ENCODE peak calls at places on chromosomes 13 and 19, in six cellular contexts. Q, X, D, H, A and T are unnamed samples. For H3K9me3, the result is how much of the 10 kb centered on the place peaks cover.

GRCh38 chr19:57708641-57709354 is at the start of gene ZNF154:
- DNase-seq in Q (no peak), X (peak), D (peak), H (peak), A (peak), T (no peak)

GRCh38 chr13:32426191-32426980 is 1.5 kb downstream of the N4BP2L1 start:
- DNase-seq in Q (no peak), X (no peak), D (peak), H (peak), A (no peak), T (no peak)

GRCh38 chr13:42114912-42115311 is 66.5 kb downstream of the DGKH start:
- DNase-seq in Q (peak), X (no peak), D (no peak), H (no peak), A (no peak), T (no peak)

GRCh38 chr13:99656092-99656745 is 154.9 kb downstream of the TM9SF2 start:
- DNase-seq in Q (peak), X (peak), D (peak), H (peak), A (peak), T (peak)

GRCh38 chr13:49428041-49428763 is 15.7 kb downstream of the CAB39L start:
- DNase-seq in Q (no peak), X (no peak), D (no peak), H (no peak), A (peak), T (no peak)

GRCh38 chr13:47188802-47189201 is 291.9 kb upstream of the HTR2A start:
- DNase-seq in Q (peak), X (no peak), D (no peak), H (no peak), A (no peak), T (no peak)

GRCh38 chr19:17560205-17560595 is 4.8 kb downstream of the COLGALT1 start:
- DNase-seq in Q (no peak), X (peak), D (no peak), H (no peak), A (no peak), T (no peak)

GRCh38 chr19:50717891-50718254 is 1.7 kb downstream of the SHANK1 start:
- DNase-seq in Q (no peak), X (no peak), D (no peak), H (no peak), A (no peak), T (no peak)

GRCh38 chr13:30204564-30204963 is 102.8 kb downstream of the KATNAL1 start:
- DNase-seq in Q (no peak), X (no peak), D (no peak), H (no peak), A (no peak), T (no peak)

GRCh38 chr19:8204961-8205360 is 4.2 kb upstream of the CERS4 start:
- DNase-seq in Q (peak), X (peak), D (no peak), H (no peak), A (no peak), T (no peak)

GRCh38 chr13:22758245-22758644 is 422.5 kb upstream of the SGCG start:
- DNase-seq in Q (no peak), X (no peak), D (no peak), H (no peak), A (no peak), T (no peak)
- H3K9me3 ChIP-seq in Q (under half), X (under half), D (under half), H (under half), A (under half), T (under half)

GRCh38 chr13:43579321-43579720 is 207.5 kb downstream of the ENOX1 start:
- DNase-seq in Q (no peak), X (no peak), D (no peak), H (no peak), A (no peak), T (no peak)
- H3K9me3 ChIP-seq in Q (under half), X (under half), D (under half), H (under half), A (under half), T (under half)

GRCh38 chr13:84297246-84297645 is 415.0 kb upstream of the SLITRK1 start:
- DNase-seq in Q (no peak), X (no peak), D (no peak), H (no peak), A (no peak), T (no peak)

DNA sequence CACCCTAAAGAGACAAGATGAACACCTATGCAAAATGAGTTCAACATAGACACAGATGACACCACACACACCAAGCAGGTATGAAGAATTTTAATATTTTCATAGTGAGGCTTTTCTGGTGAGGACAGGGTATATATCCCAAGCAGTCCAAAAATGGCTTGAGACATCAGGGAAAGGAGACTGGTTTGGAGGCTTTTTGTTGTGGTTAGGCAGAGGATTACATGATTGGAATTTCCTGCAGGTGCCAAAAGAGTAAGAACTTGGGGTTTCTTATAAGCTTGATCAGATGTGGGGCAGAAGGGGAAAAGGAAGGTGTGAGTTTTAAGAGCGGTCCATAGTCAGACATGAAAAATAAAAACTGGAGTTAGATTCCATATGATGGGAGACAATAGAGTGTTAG is 420.8 kb upstream of the SLITRK1 start:
- DNase-seq in Q (no peak), X (no peak), D (no peak), H (no peak), A (no peak), T (no peak)
- H3K9me3 ChIP-seq in Q (under half), X (under half), D (under half), H (under half), A (under half), T (under half)

DNA sequence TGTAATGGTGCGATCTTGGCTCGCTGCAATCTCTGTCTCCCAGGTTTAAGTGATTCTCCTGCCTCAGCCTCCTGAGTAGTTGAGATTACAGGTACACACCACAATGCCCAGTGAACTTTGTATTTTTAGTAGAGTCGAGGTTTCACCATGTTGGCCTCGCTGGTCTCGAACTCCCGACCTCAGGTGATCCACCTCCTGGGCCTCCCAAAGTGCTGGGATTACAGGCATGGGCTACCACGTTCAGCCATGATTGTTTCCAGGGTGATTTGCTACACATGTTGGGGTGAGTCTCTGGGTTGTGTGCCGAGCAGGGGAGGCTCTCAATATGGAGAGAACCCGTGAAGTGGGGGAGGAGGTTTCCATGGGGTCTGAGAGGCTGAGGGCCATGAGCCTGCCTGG is 24.8 kb upstream of the CEACAM21 start:
- DNase-seq in Q (no peak), X (no peak), D (no peak), H (no peak), A (no peak), T (no peak)
- H3K9me3 ChIP-seq in Q (under half), X (under half), D (under half), H (under half), A (under half), T (under half)

DNA sequence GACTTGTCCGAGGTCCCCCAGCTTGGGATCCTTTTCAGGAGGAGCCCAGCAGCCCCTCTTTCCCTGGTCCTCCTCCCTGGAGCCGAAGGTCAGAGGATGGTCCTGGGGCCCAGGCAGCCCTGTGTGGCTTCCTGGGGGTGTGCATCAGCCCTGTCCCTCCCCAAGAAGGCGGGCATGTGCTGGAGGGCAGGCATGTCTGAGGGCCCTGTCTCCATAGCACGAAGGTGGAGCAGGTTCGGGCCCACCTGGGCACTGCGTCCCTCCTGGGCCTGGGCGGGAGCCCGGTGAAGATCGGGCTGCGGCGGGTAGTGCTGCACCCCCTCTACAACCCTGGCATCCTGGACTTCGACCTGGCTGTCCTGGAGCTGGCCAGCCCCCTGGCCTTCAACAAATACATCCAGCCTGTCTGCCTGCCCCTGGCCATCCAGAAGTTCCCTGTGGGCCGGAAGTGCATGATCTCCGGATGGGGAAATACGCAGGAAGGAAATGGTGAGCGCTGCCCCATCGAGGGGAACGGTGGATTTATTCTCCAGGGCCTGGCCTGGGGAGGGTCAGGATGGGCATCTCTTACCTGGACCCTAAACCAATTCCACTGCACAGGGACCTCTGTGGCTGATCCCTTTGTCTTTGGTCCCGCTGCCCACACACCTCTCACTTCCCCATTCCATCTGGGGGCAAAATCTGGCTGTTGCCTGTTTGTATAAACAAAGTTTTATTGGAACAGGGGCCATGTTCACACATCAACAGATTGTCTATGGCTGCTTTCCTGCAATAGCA is 10.9 kb downstream of the TIMM13 start:
- DNase-seq in Q (no peak), X (no peak), D (no peak), H (no peak), A (no peak), T (no peak)
- H3K9me3 ChIP-seq in Q (under half), X (under half), D (under half), H (under half), A (under half), T (under half)

GRCh38 chr13:111140562-111141105 is 25.5 kb downstream of the ARHGEF7 start:
- DNase-seq in Q (no peak), X (no peak), D (no peak), H (no peak), A (no peak), T (no peak)
- H3K9me3 ChIP-seq in Q (under half), X (under half), D (under half), H (under half), A (under half), T (under half)

DNA sequence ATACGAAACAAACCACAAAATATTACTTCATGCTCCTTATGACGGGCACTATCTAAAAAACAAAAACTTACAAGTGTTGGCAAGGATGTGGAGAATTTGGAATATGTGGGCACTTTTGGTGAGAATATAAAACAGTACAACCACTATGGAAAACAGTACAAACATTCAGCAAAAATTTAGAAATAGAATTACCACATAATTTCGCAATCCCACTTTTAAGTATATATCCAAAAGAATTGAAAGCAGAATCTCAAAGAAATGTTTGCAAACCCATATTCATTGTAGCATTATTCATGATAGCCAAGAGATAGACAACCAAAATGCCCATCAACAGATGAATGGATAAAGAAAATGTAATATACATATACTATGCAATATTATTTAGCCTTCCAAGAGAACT is 1173.7 kb upstream of the PRR20A start:
- DNase-seq in Q (no peak), X (no peak), D (no peak), H (no peak), A (no peak), T (no peak)
- H3K9me3 ChIP-seq in Q (under half), X (under half), D (under half), H (under half), A (under half), T (under half)

GRCh38 chr13:19329365-19329764 is 147.7 kb upstream of the TUBA3C start:
- DNase-seq in Q (no peak), X (no peak), D (no peak), H (no peak), A (no peak), T (no peak)

GRCh38 chr13:19321222-19321621 is 139.6 kb upstream of the TUBA3C start:
- DNase-seq in Q (no peak), X (no peak), D (no peak), H (no peak), A (no peak), T (no peak)

DNA sequence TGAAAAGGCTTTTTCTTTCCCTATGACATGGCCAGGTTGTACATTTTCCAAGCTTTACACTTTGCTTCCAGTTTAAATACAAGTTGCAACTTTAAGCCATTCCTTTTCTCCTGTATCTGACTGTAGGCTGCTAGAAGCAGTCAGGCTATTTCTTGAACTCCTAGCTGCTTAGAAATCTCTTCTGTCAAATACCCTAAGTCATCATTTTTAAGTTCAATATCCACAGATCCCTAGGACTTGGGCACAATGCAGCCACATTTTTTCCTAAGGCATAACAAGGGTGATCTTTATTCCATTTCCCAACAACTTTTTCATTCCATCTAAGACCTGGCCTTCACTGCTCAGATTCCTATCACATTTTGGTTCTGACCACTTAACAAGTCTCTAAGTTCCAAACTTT is 142.7 kb upstream of the TUBA3C start:
- DNase-seq in Q (no peak), X (no peak), D (no peak), H (no peak), A (no peak), T (no peak)
- H3K9me3 ChIP-seq in Q (under half), X (under half), D (under half), H (under half), A (under half), T (under half)

GRCh38 chr19:55801416-55801815 is 30.4 kb downstream of the NLRP11 start:
- DNase-seq in Q (no peak), X (no peak), D (no peak), H (no peak), A (no peak), T (no peak)

GRCh38 chr19:55802281-55802680 is 29.5 kb downstream of the NLRP11 start:
- DNase-seq in Q (peak), X (no peak), D (no peak), H (no peak), A (no peak), T (no peak)
- H3K9me3 ChIP-seq in Q (under half), X (under half), D (under half), H (under half), A (under half), T (under half)

GRCh38 chr19:37829526-37829925 is 50.1 kb upstream of the ZNF573 start:
- DNase-seq in Q (no peak), X (no peak), D (no peak), H (no peak), A (no peak), T (no peak)
- H3K9me3 ChIP-seq in Q (under half), X (under half), D (under half), H (under half), A (half or more), T (under half)